ENCODE peak calls at places on chromosomes 5 and 9, in six cellular contexts. U is amygdala; G is GM23248; W is stimulated activated effector memory CD8-positive, alpha-beta T cell treated with anti-CD3 and anti-CD28 coated beads, Interleukin-12 subunit alpha, Interleukin-12 subunit beta, amount 100 ng/mL, for 72 hours; H is cardiac fibroblast; D is T-helper 1 cell. T is an unnamed sample.

GRCh38 chr9:101727621-101728524 is 10.6 kb downstream of the GRIN3A start:
- DNase-seq in U (no peak), G (peak), W (no peak), H (peak), D (no peak), T (no peak)

GRCh38 chr5:76866503-76866902 is 16.7 kb downstream of the S100Z start:
- DNase-seq in U (no peak), G (no peak), W (no peak), H (no peak), D (no peak), T (no peak)

GRCh38 chr9:102631559-102631958 is 363.6 kb upstream of the CYLC2 start:
- DNase-seq in U (no peak), G (peak), W (no peak), H (peak), D (no peak), T (no peak)

GRCh38 chr9:26012797-26013594 is 334.8 kb upstream of the TUSC1 start:
- DNase-seq in U (no peak), G (peak), W (no peak), H (peak), D (no peak), T (no peak)

GRCh38 chr9:125166762-125167161 is 22.8 kb downstream of the PPP6C start:
- DNase-seq in U (no peak), G (no peak), W (no peak), H (no peak), D (no peak), T (no peak)

GRCh38 chr5:77861576-77861975 is 85.4 kb upstream of the TBCA start:
- DNase-seq in U (no peak), G (no peak), W (no peak), H (no peak), D (no peak), T (no peak)

GRCh38 chr5:42970636-42971559 is 69.2 kb downstream of the ANXA2R start:
- DNase-seq in U (no peak), G (peak), W (no peak), H (peak), D (no peak), T (no peak)

GRCh38 chr5:112205840-112206239 is 213.2 kb downstream of the EPB41L4A start:
- DNase-seq in U (no peak), G (no peak), W (no peak), H (no peak), D (no peak), T (no peak)

GRCh38 chr9:23733495-23734078 is 92.5 kb downstream of the ELAVL2 start:
- DNase-seq in U (no peak), G (no peak), W (no peak), H (no peak), D (no peak), T (no peak)

GRCh38 chr5:74227081-74227480 is 413.4 kb downstream of the ENC1 start:
- DNase-seq in U (no peak), G (no peak), W (no peak), H (no peak), D (no peak), T (peak)

GRCh38 chr5:107794731-107795130 is 124.0 kb upstream of the EFNA5 start:
- DNase-seq in U (no peak), G (peak), W (no peak), H (no peak), D (no peak), T (no peak)

GRCh38 chr5:87300744-87301143 is 33.1 kb downstream of the RASA1 start:
- DNase-seq in U (no peak), G (peak), W (no peak), H (peak), D (no peak), T (no peak)

GRCh38 chr5:154132718-154133307 is 57.7 kb upstream of the GALNT10 start:
- DNase-seq in U (no peak), G (no peak), W (no peak), H (no peak), D (no peak), T (no peak)

GRCh38 chr9:34496149-34496712 is 26.6 kb downstream of the ENHO start:
- DNase-seq in U (no peak), G (peak), W (no peak), H (peak), D (no peak), T (no peak)

GRCh38 chr5:131381792-131382191 is 117.9 kb downstream of the CDC42SE2 start:
- DNase-seq in U (no peak), G (no peak), W (no peak), H (no peak), D (no peak), T (no peak)

GRCh38 chr5:10351199-10351881 is 2.2 kb upstream of the MARCHF6 start:
- DNase-seq in U (no peak), G (peak), W (no peak), H (peak), D (no peak), T (no peak)

GRCh38 chr5:50969207-50970145 is 303.0 kb downstream of the PARP8 start:
- DNase-seq in U (no peak), G (peak), W (no peak), H (no peak), D (no peak), T (no peak)

GRCh38 chr5:55933377-55934116 is 61.2 kb downstream of the IL6ST start:
- DNase-seq in U (no peak), G (no peak), W (no peak), H (no peak), D (no peak), T (no peak)

GRCh38 chr5:57442080-57442839 is 40.4 kb downstream of the ACTBL2 start:
- DNase-seq in U (no peak), G (peak), W (no peak), H (peak), D (no peak), T (no peak)

GRCh38 chr9:71271602-71272001 is 150.2 kb upstream of the TRPM3 start:
- DNase-seq in U (no peak), G (no peak), W (no peak), H (no peak), D (no peak), T (no peak)

GRCh38 chr9:33737811-33738606 is 57.4 kb upstream of the PRSS3 start:
- DNase-seq in U (no peak), G (peak), W (no peak), H (peak), D (no peak), T (no peak)

GRCh38 chr9:130421802-130422276 is 22.9 kb upstream of the ASS1 start:
- DNase-seq in U (no peak), G (peak), W (no peak), H (peak), D (no peak), T (peak)

GRCh38 chr9:27162045-27162444 is 53.0 kb downstream of the TEK start:
- DNase-seq in U (no peak), G (peak), W (no peak), H (peak), D (no peak), T (no peak)

GRCh38 chr5:154159343-154159742 is 31.2 kb upstream of the GALNT10 start:
- DNase-seq in U (no peak), G (peak), W (no peak), H (peak), D (no peak), T (no peak)

GRCh38 chr9:93058357-93059096 is at the start of gene SUSD3:
- DNase-seq in U (no peak), G (no peak), W (peak), H (peak), D (peak), T (no peak)

GRCh38 chr9:101212661-101213060 is 172.1 kb downstream of the BAAT start:
- DNase-seq in U (no peak), G (no peak), W (no peak), H (no peak), D (no peak), T (no peak)

GRCh38 chr5:77145666-77146065 is 58.6 kb upstream of the ZBED3 start:
- DNase-seq in U (no peak), G (peak), W (no peak), H (peak), D (no peak), T (no peak)

GRCh38 chr9:93225892-93226291 is 42.0 kb downstream of the WNK2 start:
- DNase-seq in U (no peak), G (no peak), W (no peak), H (no peak), D (no peak), T (no peak)

GRCh38 chr5:83035373-83036170 is 41.6 kb downstream of the TMEM167A start:
- DNase-seq in U (peak), G (no peak), W (no peak), H (no peak), D (no peak), T (peak)

GRCh38 chr9:9598723-9599122 is 1014.1 kb downstream of the PTPRD start:
- DNase-seq in U (no peak), G (no peak), W (no peak), H (no peak), D (no peak), T (no peak)

GRCh38 chr5:93622240-93622885 is 39.3 kb downstream of the NR2F1 start:
- DNase-seq in U (no peak), G (peak), W (no peak), H (peak), D (no peak), T (peak)

GRCh38 chr9:117815948-117816347 is 111.7 kb downstream of the TLR4 start:
- DNase-seq in U (no peak), G (no peak), W (no peak), H (no peak), D (no peak), T (no peak)

GRCh38 chr9:32939576-32939975 is 61.9 kb downstream of the APTX start:
- DNase-seq in U (no peak), G (no peak), W (no peak), H (no peak), D (no peak), T (no peak)

GRCh38 chr9:2620876-2621677 is 510 bp upstream of the VLDLR start:
- DNase-seq in U (peak), G (peak), W (peak), H (peak), D (no peak), T (peak)

GRCh38 chr9:125752070-125752628 is 5.0 kb downstream of the PBX3 start:
- DNase-seq in U (no peak), G (no peak), W (no peak), H (no peak), D (no peak), T (no peak)

GRCh38 chr9:109875495-109875894 is 95.5 kb downstream of the PALM2AKAP2 start:
- DNase-seq in U (no peak), G (no peak), W (no peak), H (no peak), D (no peak), T (no peak)

GRCh38 chr5:89535421-89535820 is 652.4 kb upstream of the MEF2C start:
- DNase-seq in U (no peak), G (peak), W (no peak), H (peak), D (no peak), T (no peak)

GRCh38 chr9:36504154-36504550 is 68.5 kb upstream of the MELK start:
- DNase-seq in U (no peak), G (no peak), W (no peak), H (no peak), D (no peak), T (no peak)

T was measured in occipital lobe.